ENCODE peak calls at places on chromosome 14, in five cellular contexts. F is neural crest cell; X is activated CD4-positive, alpha-beta T cell treated with anti-CD3 and anti-CD28 coated beads, Interleukin-2, amount 50 U/mL, for 4 hours; Y is thoracic aorta; L is AG10803. Z is an unnamed sample.

GRCh38 chr14:74577247-74577947 is 34.6 kb downstream of the LTBP2 start:
- DNase-seq in X (no peak), L (peak; percentile 67), F (no peak), Y (no peak), Z (no peak)

GRCh38 chr14:97283450-97284230 is 486.5 kb downstream of the VRK1 start:
- DNase-seq in X (no peak), L (no peak), F (no peak), Y (no peak), Z (no peak)

GRCh38 chr14:100609331-100609870 is 22.2 kb upstream of the BEGAIN start:
- DNase-seq in F (no peak), X (no peak), Y (no peak), L (no peak), Z (no peak)

GRCh38 chr14:104937694-104938365 is 13.2 kb downstream of the PLD4 start:
- DNase-seq in L (no peak), F (no peak), Y (no peak), X (no peak), Z (no peak)

GRCh38 chr14:24213866-24214652 is 771 bp upstream of the CHMP4A start:
- DNase-seq in F (no peak), X (no peak), L (no peak), Y (no peak), Z (no peak)

GRCh38 chr14:31137214-31137889 is 70.2 kb downstream of the HECTD1 start:
- DNase-seq in Y (no peak), X (no peak), F (no peak), L (no peak), Z (no peak)

GRCh38 chr14:32808574-32809098 is 130.0 kb upstream of the NPAS3 start:
- DNase-seq in Y (no peak), F (no peak), L (peak; percentile 36), X (no peak), Z (no peak)

GRCh38 chr14:91354221-91354916 is 63.3 kb downstream of the CCDC88C start:
- DNase-seq in L (peak; percentile 72), X (no peak), Y (no peak), F (no peak), Z (no peak)

GRCh38 chr14:24984846-24985589 is 64.9 kb downstream of the STXBP6 start:
- DNase-seq in Y (no peak), X (no peak), F (no peak), L (no peak), Z (no peak)

Z was measured in GOT3.